ENCODE peak calls at places on chromosomes 12 and 14, in four cellular contexts. One of them, this sample, is unnamed.

GRCh38 chr12:28457785-28458184 is 267.5 kb downstream of the CCDC91 start:
- DNase-seq in cardiac muscle cell: no peak
- DNase-seq in AG04449: no peak
- DNase-seq in GM23338: no peak
- DNase-seq in this sample: no peak

GRCh38 chr12:6792522-6793201 is 3.3 kb downstream of the CD4 start:
- DNase-seq in cardiac muscle cell: peak
- DNase-seq in GM23338: no peak
- DNase-seq in AG04449: no peak
- DNase-seq in this sample: no peak

GRCh38 chr14:88325883-88326282 is 2.8 kb upstream of the KCNK10 start:
- DNase-seq in cardiac muscle cell: no peak
- DNase-seq in GM23338: peak
- DNase-seq in AG04449: no peak
- DNase-seq in this sample: no peak

GRCh38 chr14:105862581-105863239 is 336.3 kb downstream of the TMEM121 start:
- DNase-seq in AG04449: no peak
- DNase-seq in GM23338: no peak
- DNase-seq in cardiac muscle cell: no peak
- DNase-seq in this sample: no peak

GRCh38 chr12:47949441-47950341 is 13.7 kb upstream of the TMEM106C start:
- DNase-seq in GM23338: peak
- DNase-seq in AG04449: peak
- DNase-seq in cardiac muscle cell: peak
- DNase-seq in this sample: peak

GRCh38 chr14:58488550-58488949 is 61.0 kb downstream of the KIAA0586 start:
- DNase-seq in AG04449: no peak
- DNase-seq in GM23338: peak
- DNase-seq in cardiac muscle cell: no peak
- DNase-seq in this sample: no peak

GRCh38 chr14:77314043-77314442 is 6.6 kb downstream of the POMT2 start:
- DNase-seq in GM23338: peak
- DNase-seq in AG04449: peak
- DNase-seq in cardiac muscle cell: no peak
- DNase-seq in this sample: peak

GRCh38 chr12:89353188-89353822 is 1.0 kb upstream of the DUSP6 start:
- DNase-seq in AG04449: no peak
- DNase-seq in GM23338: peak
- DNase-seq in cardiac muscle cell: peak
- DNase-seq in this sample: no peak

GRCh38 chr12:103965590-103966407 is at the start of gene TDG:
- DNase-seq in AG04449: peak
- DNase-seq in GM23338: peak
- DNase-seq in cardiac muscle cell: peak
- DNase-seq in this sample: peak

GRCh38 chr12:130044991-130045621 is 117.2 kb upstream of the FZD10 start:
- DNase-seq in GM23338: peak
- DNase-seq in AG04449: no peak
- DNase-seq in cardiac muscle cell: peak
- DNase-seq in this sample: no peak

GRCh38 chr12:125172231-125172850 is 107.1 kb downstream of the AACS start:
- DNase-seq in cardiac muscle cell: peak
- DNase-seq in GM23338: no peak
- DNase-seq in AG04449: no peak
- DNase-seq in this sample: no peak

GRCh38 chr12:123089631-123090353 is 61.1 kb downstream of the PITPNM2 start:
- DNase-seq in AG04449: peak
- DNase-seq in cardiac muscle cell: no peak
- DNase-seq in GM23338: no peak
- DNase-seq in this sample: peak

GRCh38 chr12:29519585-29520182 is 22.2 kb upstream of the OVCH1 start:
- DNase-seq in AG04449: no peak
- DNase-seq in cardiac muscle cell: peak
- DNase-seq in GM23338: peak
- DNase-seq in this sample: peak
- TF ChIP-seq CTCF in AG04449: peak
- TF ChIP-seq CTCF in cardiac muscle cell: peak
- TF ChIP-seq CTCF in GM23338: peak
- TF ChIP-seq CTCF in this sample: peak

GRCh38 chr14:67359319-67359774 is 257 bp downstream of the ATP6V1D start:
- DNase-seq in cardiac muscle cell: peak
- DNase-seq in GM23338: peak
- DNase-seq in AG04449: no peak
- DNase-seq in this sample: no peak

GRCh38 chr14:67358914-67359313 is 690 bp downstream of the ATP6V1D start:
- DNase-seq in AG04449: no peak
- DNase-seq in GM23338: peak
- DNase-seq in cardiac muscle cell: no peak
- DNase-seq in this sample: no peak

GRCh38 chr14:67360469-67361206 is 510 bp downstream of the EIF2S1 start:
- DNase-seq in GM23338: peak
- DNase-seq in AG04449: no peak
- DNase-seq in cardiac muscle cell: no peak
- DNase-seq in this sample: no peak

GRCh38 chr14:67359775-67360468 is at the start of the genes ATP6V1D and EIF2S1:
- DNase-seq in GM23338: peak
- DNase-seq in cardiac muscle cell: peak
- DNase-seq in AG04449: peak
- DNase-seq in this sample: peak

DNA sequence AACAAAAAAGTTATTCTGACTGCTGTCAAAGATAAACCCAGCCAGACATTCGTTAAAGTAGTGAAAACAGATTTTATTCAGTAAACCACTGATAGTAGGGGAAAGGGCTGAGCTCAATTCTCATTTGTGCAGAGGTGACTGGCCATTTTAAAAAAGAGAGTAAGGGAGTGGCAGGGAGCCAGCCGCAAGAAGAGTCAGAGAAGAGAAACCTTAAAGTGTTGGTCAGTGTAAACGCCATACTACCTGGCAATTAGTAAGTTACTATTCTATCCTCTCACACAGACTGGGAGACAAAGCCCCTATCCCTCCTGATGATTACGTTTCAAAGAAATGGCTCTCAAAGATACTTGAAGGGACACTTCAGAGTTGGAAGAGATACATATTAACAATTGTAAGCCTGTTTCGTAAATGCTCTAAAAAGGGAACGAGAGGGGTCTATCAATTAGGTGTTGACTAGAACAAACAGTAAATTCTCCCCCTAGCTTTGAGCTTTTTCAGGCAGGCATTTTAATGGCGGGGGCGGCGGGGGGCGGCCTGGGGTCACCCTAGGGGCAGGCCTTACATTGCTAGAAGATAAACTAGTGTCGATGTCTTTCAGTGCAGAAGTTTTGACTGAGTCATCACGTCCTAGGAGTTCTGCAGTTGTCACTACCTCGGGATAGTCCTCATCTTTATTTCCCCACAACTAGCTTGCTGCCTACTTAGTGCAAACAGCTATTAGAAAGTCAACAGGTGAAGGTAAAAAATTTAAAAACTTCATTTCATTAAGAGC is 1.8 kb downstream of the ATP6V1D start:
- DNase-seq in GM23338: no peak
- DNase-seq in cardiac muscle cell: no peak
- DNase-seq in AG04449: no peak
- DNase-seq in this sample: no peak
- H3K4me3 ChIP-seq in GM23338: peak
- H3K4me3 ChIP-seq in cardiac muscle cell: peak
- H3K4me3 ChIP-seq in AG04449: peak
- H3K4me3 ChIP-seq in this sample: peak

GRCh38 chr12:55728185-55728931 is 451 bp downstream of the CD63 start:
- DNase-seq in AG04449: no peak
- DNase-seq in cardiac muscle cell: peak
- DNase-seq in GM23338: peak
- DNase-seq in this sample: no peak

GRCh38 chr12:55727643-55728184 is 1.1 kb downstream of the CD63 start:
- DNase-seq in cardiac muscle cell: no peak
- DNase-seq in GM23338: peak
- DNase-seq in AG04449: no peak
- DNase-seq in this sample: no peak

GRCh38 chr12:55730447-55730820 is 1.6 kb upstream of the CD63 start:
- DNase-seq in GM23338: no peak
- DNase-seq in AG04449: no peak
- DNase-seq in cardiac muscle cell: no peak
- DNase-seq in this sample: no peak

GRCh38 chr12:55729592-55730446 is 1.0 kb upstream of the CD63 start:
- DNase-seq in AG04449: no peak
- DNase-seq in cardiac muscle cell: peak
- DNase-seq in GM23338: peak
- DNase-seq in this sample: peak

DNA sequence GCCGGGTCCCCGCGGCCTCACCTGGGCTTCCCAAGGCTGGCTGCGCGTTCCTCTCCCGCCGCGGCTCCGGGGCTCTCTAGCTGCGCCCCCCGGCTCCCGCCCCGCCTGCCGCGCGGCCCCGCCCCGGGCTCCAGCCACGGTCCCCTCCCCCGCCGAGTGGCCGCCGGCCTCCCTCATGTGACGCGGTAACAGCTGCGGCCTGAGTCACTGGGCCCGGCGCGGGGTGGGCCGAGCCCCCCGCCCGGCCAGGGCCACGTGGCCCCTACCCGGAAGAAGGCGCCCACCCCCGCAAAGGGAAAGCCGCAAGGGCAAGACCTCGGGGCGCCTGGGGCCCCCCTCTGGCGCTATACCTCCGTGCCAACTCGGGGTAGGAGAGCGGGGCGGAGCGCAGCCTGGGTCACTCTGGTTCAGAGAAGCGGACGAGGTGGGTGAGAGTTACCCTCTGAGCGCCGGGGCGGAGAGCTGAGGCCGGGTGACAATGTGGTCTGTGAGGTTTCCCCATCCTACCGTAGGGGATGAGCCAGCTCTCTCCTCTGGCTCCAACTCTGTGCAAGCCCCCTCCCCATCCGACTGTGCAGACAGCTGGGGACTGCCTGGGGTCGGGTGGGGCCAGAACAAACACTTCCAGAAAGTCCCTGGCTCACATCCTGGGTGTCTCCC is at the start of gene CD63:
- DNase-seq in AG04449: no peak
- DNase-seq in GM23338: peak
- DNase-seq in cardiac muscle cell: peak
- DNase-seq in this sample: no peak
- TF ChIP-seq CTCF in AG04449: no peak
- TF ChIP-seq CTCF in GM23338: no peak
- TF ChIP-seq CTCF in cardiac muscle cell: no peak
- TF ChIP-seq CTCF in this sample: no peak

DNA sequence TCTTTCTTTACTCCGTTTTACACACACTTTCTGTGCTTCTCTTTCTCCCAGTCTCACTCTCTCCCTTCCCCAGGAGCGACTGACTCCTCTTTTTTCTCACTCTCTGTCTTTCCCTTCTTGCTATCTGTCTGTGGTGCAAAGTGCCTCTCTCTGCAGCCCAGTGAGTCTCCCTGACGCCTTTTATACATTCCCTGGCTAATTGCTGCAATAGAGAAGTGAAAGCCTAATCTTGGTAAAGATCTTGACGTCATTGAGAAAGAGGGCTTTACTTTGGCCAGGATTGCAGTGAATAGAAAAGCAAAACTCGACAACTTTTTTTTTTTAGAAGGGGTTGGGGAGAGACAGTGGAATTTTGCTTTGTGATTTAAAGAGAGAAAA is 710 bp upstream of the DIO2 start:
- DNase-seq in cardiac muscle cell: peak
- DNase-seq in AG04449: peak
- DNase-seq in GM23338: peak
- DNase-seq in this sample: peak
- H3K4me3 ChIP-seq in cardiac muscle cell: no peak
- H3K4me3 ChIP-seq in AG04449: peak
- H3K4me3 ChIP-seq in GM23338: peak
- H3K4me3 ChIP-seq in this sample: peak

GRCh38 chr12:78096909-78097597 is 266.4 kb downstream of the NAV3 start:
- DNase-seq in cardiac muscle cell: no peak
- DNase-seq in AG04449: peak
- DNase-seq in GM23338: no peak
- DNase-seq in this sample: no peak
- TF ChIP-seq CTCF in cardiac muscle cell: peak
- TF ChIP-seq CTCF in AG04449: peak
- TF ChIP-seq CTCF in GM23338: no peak
- TF ChIP-seq CTCF in this sample: peak

GRCh38 chr14:91416744-91417133 is 881 bp downstream of the CCDC88C start:
- DNase-seq in AG04449: no peak
- DNase-seq in cardiac muscle cell: no peak
- DNase-seq in GM23338: peak
- DNase-seq in this sample: no peak

GRCh38 chr14:91417983-91418386 is 365 bp upstream of the CCDC88C start:
- DNase-seq in cardiac muscle cell: no peak
- DNase-seq in AG04449: no peak
- DNase-seq in GM23338: peak
- DNase-seq in this sample: no peak

GRCh38 chr14:91414475-91415342 is 2.9 kb downstream of the CCDC88C start:
- DNase-seq in cardiac muscle cell: no peak
- DNase-seq in AG04449: no peak
- DNase-seq in GM23338: peak
- DNase-seq in this sample: no peak

GRCh38 chr14:91417134-91417982 is at the start of gene CCDC88C:
- DNase-seq in cardiac muscle cell: peak
- DNase-seq in AG04449: no peak
- DNase-seq in GM23338: peak
- DNase-seq in this sample: no peak

DNA sequence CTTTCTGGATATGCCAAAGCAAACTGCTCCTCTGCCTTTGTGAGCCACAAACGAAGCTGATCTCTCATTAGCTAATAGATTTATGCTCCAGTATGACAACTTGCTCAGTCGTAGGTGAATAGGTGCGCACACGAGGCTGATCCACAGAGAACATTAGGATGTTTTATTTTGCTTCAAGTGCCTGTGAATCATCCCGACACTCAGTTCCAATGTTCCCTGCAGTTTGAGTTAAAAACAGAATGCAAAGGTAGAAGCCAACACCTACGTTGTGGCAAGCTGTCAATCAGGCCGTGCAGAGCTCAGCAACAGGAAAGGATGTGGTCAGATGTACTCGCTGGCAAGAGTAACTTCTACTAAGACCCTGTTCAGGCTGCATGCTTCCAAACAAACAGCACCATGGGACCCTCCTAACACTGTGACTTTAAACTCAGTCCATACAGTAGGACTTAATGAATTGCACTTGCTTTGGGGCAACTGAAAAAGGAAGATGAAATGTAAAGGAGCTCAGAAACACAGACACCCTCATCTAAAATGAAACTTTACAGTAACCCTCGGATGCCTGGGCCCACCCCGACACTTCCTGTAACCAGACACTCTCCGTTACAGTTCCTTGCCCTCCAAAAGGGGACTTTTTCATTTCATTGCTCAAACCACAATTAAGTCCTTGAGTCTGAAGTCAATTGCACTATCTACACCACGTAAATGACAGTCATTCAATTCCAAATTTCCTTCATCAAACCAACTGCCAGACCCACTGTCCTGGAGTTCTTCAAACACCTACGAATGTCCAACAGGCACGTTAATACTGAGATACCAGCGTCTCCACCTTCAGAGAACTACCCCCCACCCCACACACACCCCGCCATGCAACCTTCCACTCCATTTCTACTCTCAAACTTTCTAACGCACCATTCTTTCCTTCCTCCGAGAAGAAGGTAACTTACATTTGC is 1.6 kb downstream of the CCDC88C start:
- DNase-seq in cardiac muscle cell: no peak
- DNase-seq in AG04449: no peak
- DNase-seq in GM23338: peak
- DNase-seq in this sample: no peak
- H3K4me3 ChIP-seq in cardiac muscle cell: peak
- H3K4me3 ChIP-seq in AG04449: no peak
- H3K4me3 ChIP-seq in GM23338: peak
- H3K4me3 ChIP-seq in this sample: no peak

This sample was measured in AG09309.